ENCODE peak calls at places on chromosomes 4 and X, in nine cellular contexts. One of them, this sample, is unnamed.

GRCh38 chrX:108736509-108737479 is at the start of gene IRS4:
- DNase-seq in naive thymus-derived CD4-positive, alpha-beta T cell: no peak
- DNase-seq in SK-N-SH: peak; percentile 46
- DNase-seq in spleen: no peak
- DNase-seq in pancreas: peak; percentile 67
- DNase-seq in GM23248: peak; percentile 36
- DNase-seq in Panc1: no peak
- DNase-seq in psoas muscle: no peak
- DNase-seq in CD8-positive, alpha-beta memory T cell: no peak
- DNase-seq in this sample: no peak

GRCh38 chrX:132094169-132094568 is 33.7 kb downstream of the FRMD7 start:
- DNase-seq in GM23248: peak; percentile 37
- DNase-seq in Panc1: no peak
- DNase-seq in pancreas: no peak
- DNase-seq in psoas muscle: no peak
- DNase-seq in CD8-positive, alpha-beta memory T cell: no peak
- DNase-seq in naive thymus-derived CD4-positive, alpha-beta T cell: no peak
- DNase-seq in spleen: no peak
- DNase-seq in SK-N-SH: no peak
- DNase-seq in this sample: no peak

GRCh38 chr4:56296449-56296990 is 90.8 kb downstream of the AASDH start:
- DNase-seq in Panc1: no peak
- DNase-seq in spleen: no peak
- DNase-seq in pancreas: no peak
- DNase-seq in GM23248: no peak
- DNase-seq in psoas muscle: no peak
- DNase-seq in naive thymus-derived CD4-positive, alpha-beta T cell: no peak
- DNase-seq in SK-N-SH: no peak
- DNase-seq in CD8-positive, alpha-beta memory T cell: no peak
- DNase-seq in this sample: no peak

GRCh38 chrX:7059214-7059838 is 88.2 kb upstream of the STS start:
- DNase-seq in SK-N-SH: no peak
- DNase-seq in spleen: no peak
- DNase-seq in naive thymus-derived CD4-positive, alpha-beta T cell: no peak
- DNase-seq in CD8-positive, alpha-beta memory T cell: no peak
- DNase-seq in GM23248: no peak
- DNase-seq in psoas muscle: no peak
- DNase-seq in Panc1: no peak
- DNase-seq in pancreas: no peak
- DNase-seq in this sample: no peak

GRCh38 chr4:152690706-152691651 is 11.2 kb upstream of the TMEM154 start:
- DNase-seq in CD8-positive, alpha-beta memory T cell: no peak
- DNase-seq in psoas muscle: no peak
- DNase-seq in GM23248: peak; percentile 26
- DNase-seq in Panc1: no peak
- DNase-seq in naive thymus-derived CD4-positive, alpha-beta T cell: no peak
- DNase-seq in SK-N-SH: no peak
- DNase-seq in spleen: no peak
- DNase-seq in pancreas: no peak
- DNase-seq in this sample: no peak

GRCh38 chr4:153792893-153793227 is 4.0 kb upstream of the SFRP2 start:
- DNase-seq in GM23248: no peak
- DNase-seq in psoas muscle: no peak
- DNase-seq in spleen: no peak
- DNase-seq in naive thymus-derived CD4-positive, alpha-beta T cell: no peak
- DNase-seq in Panc1: no peak
- DNase-seq in SK-N-SH: no peak
- DNase-seq in CD8-positive, alpha-beta memory T cell: no peak
- DNase-seq in pancreas: peak; percentile 42
- DNase-seq in this sample: no peak

GRCh38 chrX:74382613-74383012 is 38.7 kb upstream of the SLC16A2 start:
- DNase-seq in naive thymus-derived CD4-positive, alpha-beta T cell: peak; percentile 23
- DNase-seq in CD8-positive, alpha-beta memory T cell: peak; percentile 25
- DNase-seq in SK-N-SH: peak; percentile 62
- DNase-seq in spleen: peak; percentile 77
- DNase-seq in Panc1: peak; percentile 52
- DNase-seq in psoas muscle: peak; percentile 68
- DNase-seq in GM23248: peak; percentile 69
- DNase-seq in pancreas: peak; percentile 34
- DNase-seq in this sample: peak; percentile 12

GRCh38 chr4:10619220-10619619 is 65.3 kb downstream of the CLNK start:
- DNase-seq in SK-N-SH: no peak
- DNase-seq in pancreas: no peak
- DNase-seq in GM23248: no peak
- DNase-seq in CD8-positive, alpha-beta memory T cell: no peak
- DNase-seq in spleen: no peak
- DNase-seq in naive thymus-derived CD4-positive, alpha-beta T cell: no peak
- DNase-seq in Panc1: no peak
- DNase-seq in psoas muscle: no peak
- DNase-seq in this sample: no peak

GRCh38 chr4:140861359-140862181 is 105.4 kb upstream of the TBC1D9 start:
- DNase-seq in naive thymus-derived CD4-positive, alpha-beta T cell: no peak
- DNase-seq in Panc1: peak; percentile 53
- DNase-seq in GM23248: peak; percentile 84
- DNase-seq in SK-N-SH: peak; percentile 47
- DNase-seq in spleen: no peak
- DNase-seq in psoas muscle: no peak
- DNase-seq in pancreas: no peak
- DNase-seq in CD8-positive, alpha-beta memory T cell: peak; percentile 15
- DNase-seq in this sample: no peak

GRCh38 chr4:105296672-105297071 is 150.0 kb downstream of the TET2 start:
- DNase-seq in spleen: peak; percentile 70
- DNase-seq in naive thymus-derived CD4-positive, alpha-beta T cell: no peak
- DNase-seq in psoas muscle: no peak
- DNase-seq in pancreas: no peak
- DNase-seq in CD8-positive, alpha-beta memory T cell: no peak
- DNase-seq in Panc1: no peak
- DNase-seq in GM23248: no peak
- DNase-seq in SK-N-SH: no peak
- DNase-seq in this sample: no peak

GRCh38 chr4:18067031-18067430 is 45.5 kb upstream of the LCORL start:
- DNase-seq in psoas muscle: no peak
- DNase-seq in GM23248: no peak
- DNase-seq in naive thymus-derived CD4-positive, alpha-beta T cell: no peak
- DNase-seq in spleen: no peak
- DNase-seq in Panc1: no peak
- DNase-seq in pancreas: no peak
- DNase-seq in CD8-positive, alpha-beta memory T cell: no peak
- DNase-seq in SK-N-SH: no peak
- DNase-seq in this sample: no peak

GRCh38 chr4:120034913-120035312 is 31.7 kb downstream of the MAD2L1 start:
- DNase-seq in psoas muscle: no peak
- DNase-seq in naive thymus-derived CD4-positive, alpha-beta T cell: no peak
- DNase-seq in SK-N-SH: no peak
- DNase-seq in spleen: no peak
- DNase-seq in Panc1: no peak
- DNase-seq in GM23248: no peak
- DNase-seq in pancreas: no peak
- DNase-seq in CD8-positive, alpha-beta memory T cell: no peak
- DNase-seq in this sample: no peak

GRCh38 chrX:2374086-2374485 is 126.7 kb downstream of the DHRSX start:
- DNase-seq in SK-N-SH: no peak
- DNase-seq in naive thymus-derived CD4-positive, alpha-beta T cell: no peak
- DNase-seq in CD8-positive, alpha-beta memory T cell: no peak
- DNase-seq in spleen: no peak
- DNase-seq in psoas muscle: no peak
- DNase-seq in pancreas: no peak
- DNase-seq in GM23248: peak; percentile 67
- DNase-seq in Panc1: no peak
- DNase-seq in this sample: no peak

DNA sequence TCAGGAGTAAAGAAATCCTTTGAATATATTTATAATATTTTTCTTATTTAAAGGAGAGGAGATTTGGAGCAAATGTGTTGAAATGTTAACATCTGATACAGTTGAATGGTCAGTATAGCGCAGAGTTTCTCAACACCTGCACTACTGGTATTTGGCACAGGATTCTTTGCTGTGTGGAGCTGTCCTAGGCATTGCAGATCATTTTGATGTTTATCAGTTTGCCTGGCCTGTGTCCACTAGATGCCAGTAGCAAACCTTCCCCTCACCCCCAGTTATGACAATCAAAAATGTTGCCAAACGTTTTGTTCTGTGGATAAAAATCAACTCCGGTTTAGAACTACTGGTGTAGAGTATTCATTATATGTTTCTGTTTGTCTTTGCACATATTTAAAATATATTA is 765.3 kb upstream of the SLIT2 start:
- DNase-seq in SK-N-SH: peak; percentile 28
- DNase-seq in psoas muscle: no peak
- DNase-seq in GM23248: no peak
- DNase-seq in spleen: no peak
- DNase-seq in CD8-positive, alpha-beta memory T cell: no peak
- DNase-seq in pancreas: no peak
- DNase-seq in naive thymus-derived CD4-positive, alpha-beta T cell: no peak
- DNase-seq in Panc1: no peak
- DNase-seq in this sample: no peak
- H3K9me3 ChIP-seq in SK-N-SH: no peaks in the 10 kb centered on the region
- H3K9me3 ChIP-seq in psoas muscle: no peaks in the 10 kb centered on the region
- H3K9me3 ChIP-seq in GM23248: no peaks in the 10 kb centered on the region
- H3K9me3 ChIP-seq in spleen: no peaks in the 10 kb centered on the region
- H3K9me3 ChIP-seq in CD8-positive, alpha-beta memory T cell: no peaks in the 10 kb centered on the region
- H3K9me3 ChIP-seq in pancreas: no peaks in the 10 kb centered on the region
- H3K9me3 ChIP-seq in naive thymus-derived CD4-positive, alpha-beta T cell: no peaks in the 10 kb centered on the region
- H3K9me3 ChIP-seq in Panc1: no peaks in the 10 kb centered on the region
- H3K9me3 ChIP-seq in this sample: no peaks in the 10 kb centered on the region

DNA sequence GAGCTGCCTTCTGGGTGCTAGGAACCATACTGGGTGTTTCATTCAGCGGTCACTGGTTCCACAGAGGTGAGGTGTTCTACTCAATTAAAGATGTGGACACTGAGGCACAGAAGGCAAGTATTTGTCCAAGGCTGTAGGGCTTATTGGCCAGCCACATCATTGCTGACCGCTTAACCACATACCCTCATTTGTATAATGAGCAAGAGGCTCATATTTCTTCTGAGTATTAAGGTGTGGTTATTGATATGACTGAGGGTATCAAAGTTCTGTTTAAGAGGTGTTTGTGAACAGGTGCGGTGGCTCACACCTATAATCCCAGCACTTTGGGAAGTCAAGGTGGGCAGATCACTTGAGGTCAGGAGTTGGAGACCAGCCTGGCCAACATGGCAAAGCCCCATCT is 14.3 kb downstream of the RNF4 start:
- DNase-seq in naive thymus-derived CD4-positive, alpha-beta T cell: no peak
- DNase-seq in Panc1: no peak
- DNase-seq in CD8-positive, alpha-beta memory T cell: no peak
- DNase-seq in spleen: no peak
- DNase-seq in GM23248: no peak
- DNase-seq in pancreas: no peak
- DNase-seq in SK-N-SH: no peak
- DNase-seq in psoas muscle: no peak
- DNase-seq in this sample: no peak
- H3K27ac ChIP-seq in naive thymus-derived CD4-positive, alpha-beta T cell: peak overlapping the region; percentile 51
- H3K27ac ChIP-seq in Panc1: no peak overlapping the region
- H3K27ac ChIP-seq in CD8-positive, alpha-beta memory T cell: no peak overlapping the region
- H3K27ac ChIP-seq in spleen: peak overlapping the region; percentile 66
- H3K27ac ChIP-seq in GM23248: peak overlapping the region; percentile 32
- H3K27ac ChIP-seq in pancreas: peak overlapping the region; percentile 44
- H3K27ac ChIP-seq in SK-N-SH: no peak overlapping the region
- H3K27ac ChIP-seq in psoas muscle: peak overlapping the region; percentile 33
- H3K27ac ChIP-seq in this sample: no peak overlapping the region

GRCh38 chr4:28451346-28451745 is 1590.7 kb downstream of the STIM2 start:
- DNase-seq in pancreas: no peak
- DNase-seq in psoas muscle: no peak
- DNase-seq in SK-N-SH: no peak
- DNase-seq in naive thymus-derived CD4-positive, alpha-beta T cell: no peak
- DNase-seq in Panc1: no peak
- DNase-seq in CD8-positive, alpha-beta memory T cell: no peak
- DNase-seq in GM23248: no peak
- DNase-seq in spleen: no peak
- DNase-seq in this sample: no peak
- H3K9me3 ChIP-seq in pancreas: no peaks in the 10 kb centered on the region
- H3K9me3 ChIP-seq in psoas muscle: no peaks in the 10 kb centered on the region
- H3K9me3 ChIP-seq in SK-N-SH: no peaks in the 10 kb centered on the region
- H3K9me3 ChIP-seq in naive thymus-derived CD4-positive, alpha-beta T cell: no peaks in the 10 kb centered on the region
- H3K9me3 ChIP-seq in Panc1: no peaks in the 10 kb centered on the region
- H3K9me3 ChIP-seq in CD8-positive, alpha-beta memory T cell: no peaks in the 10 kb centered on the region
- H3K9me3 ChIP-seq in GM23248: no peaks in the 10 kb centered on the region
- H3K9me3 ChIP-seq in spleen: peaks cover 25% of the 10 kb centered on the region
- H3K9me3 ChIP-seq in this sample: no peaks in the 10 kb centered on the region

GRCh38 chrX:149495573-149496071 is 9.5 kb downstream of the IDS start:
- DNase-seq in GM23248: peak; percentile 89
- DNase-seq in pancreas: no peak
- DNase-seq in naive thymus-derived CD4-positive, alpha-beta T cell: no peak
- DNase-seq in psoas muscle: no peak
- DNase-seq in CD8-positive, alpha-beta memory T cell: no peak
- DNase-seq in SK-N-SH: no peak
- DNase-seq in spleen: no peak
- DNase-seq in Panc1: peak; percentile 92
- DNase-seq in this sample: no peak

GRCh38 chrX:149497054-149497453 is 8.1 kb downstream of the IDS start:
- DNase-seq in GM23248: no peak
- DNase-seq in Panc1: no peak
- DNase-seq in pancreas: no peak
- DNase-seq in CD8-positive, alpha-beta memory T cell: no peak
- DNase-seq in naive thymus-derived CD4-positive, alpha-beta T cell: no peak
- DNase-seq in SK-N-SH: no peak
- DNase-seq in spleen: no peak
- DNase-seq in psoas muscle: no peak
- DNase-seq in this sample: no peak

GRCh38 chrX:149497626-149498025 is 7.5 kb downstream of the IDS start:
- DNase-seq in pancreas: no peak
- DNase-seq in SK-N-SH: no peak
- DNase-seq in GM23248: peak; percentile 86
- DNase-seq in spleen: no peak
- DNase-seq in psoas muscle: no peak
- DNase-seq in naive thymus-derived CD4-positive, alpha-beta T cell: no peak
- DNase-seq in CD8-positive, alpha-beta memory T cell: no peak
- DNase-seq in Panc1: no peak
- DNase-seq in this sample: no peak

GRCh38 chrX:149493567-149494562 is 11.2 kb downstream of the IDS start:
- DNase-seq in spleen: no peak
- DNase-seq in CD8-positive, alpha-beta memory T cell: no peak
- DNase-seq in pancreas: no peak
- DNase-seq in psoas muscle: no peak
- DNase-seq in Panc1: no peak
- DNase-seq in naive thymus-derived CD4-positive, alpha-beta T cell: no peak
- DNase-seq in SK-N-SH: no peak
- DNase-seq in GM23248: peak; percentile 26
- DNase-seq in this sample: no peak

DNA sequence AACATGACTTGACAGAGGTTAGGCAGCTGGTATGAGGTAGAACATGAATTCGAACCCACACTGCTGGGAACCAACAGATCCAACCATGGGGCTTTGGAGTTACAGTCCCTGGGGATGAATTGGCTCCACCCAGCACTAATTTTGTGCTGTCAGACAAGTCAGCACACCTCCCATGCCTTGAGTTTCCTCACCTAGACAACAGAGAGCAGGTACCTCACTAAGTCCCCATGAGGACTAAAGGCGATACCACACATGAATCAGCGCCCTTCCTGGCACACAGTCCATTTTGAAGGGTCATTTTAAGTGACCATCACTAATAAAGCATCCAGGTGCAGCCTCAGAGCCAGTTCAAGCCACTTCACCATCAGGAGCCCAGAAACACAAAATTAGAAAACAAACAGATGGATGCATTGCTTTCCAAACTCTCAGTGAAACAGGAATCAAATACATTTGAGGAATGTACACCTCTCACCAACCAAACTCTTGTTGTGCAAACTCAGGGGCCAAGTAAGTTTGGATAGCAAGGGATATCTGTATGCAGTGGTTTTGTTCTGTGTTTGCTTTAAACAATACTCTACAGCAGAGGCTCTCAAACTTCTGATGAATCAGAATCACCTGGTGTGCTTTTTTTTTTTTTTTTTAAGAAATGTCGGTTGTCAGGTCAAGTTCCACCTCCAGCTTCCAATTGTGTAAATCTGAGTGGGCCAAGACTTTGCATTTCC is 10.1 kb downstream of the IDS start:
- DNase-seq in pancreas: no peak
- DNase-seq in naive thymus-derived CD4-positive, alpha-beta T cell: no peak
- DNase-seq in GM23248: no peak
- DNase-seq in spleen: no peak
- DNase-seq in psoas muscle: no peak
- DNase-seq in CD8-positive, alpha-beta memory T cell: no peak
- DNase-seq in Panc1: peak; percentile 78
- DNase-seq in SK-N-SH: no peak
- DNase-seq in this sample: no peak
- H3K27ac ChIP-seq in pancreas: no peak overlapping the region
- H3K27ac ChIP-seq in naive thymus-derived CD4-positive, alpha-beta T cell: no peak overlapping the region
- H3K27ac ChIP-seq in GM23248: peak overlapping the region; percentile 66
- H3K27ac ChIP-seq in spleen: no peak overlapping the region
- H3K27ac ChIP-seq in psoas muscle: peak overlapping the region; percentile 30
- H3K27ac ChIP-seq in CD8-positive, alpha-beta memory T cell: no peak overlapping the region
- H3K27ac ChIP-seq in Panc1: peak overlapping the region; percentile 25
- H3K27ac ChIP-seq in SK-N-SH: peak overlapping the region; percentile 22
- H3K27ac ChIP-seq in this sample: no peak overlapping the region